ENCODE peak calls at places on chromosomes 3 and 15, in seven cellular contexts. F is neural crest cell, A is cardiac fibroblast, Y is kidney epithelial cell, U is Panc1, B is stomach, C is H9. I is an unnamed sample.

GRCh38 chr3:122609798-122610559 is 32.5 kb downstream of the PARP15 start:
- DNase-seq in F (no peak), A (peak), Y (peak), U (peak), B (no peak), C (no peak), I (peak)

GRCh38 chr3:157441102-157441622 is 4.5 kb downstream of the PTX3 start:
- DNase-seq in F (no peak), A (peak), Y (no peak), U (no peak), B (no peak), C (no peak), I (no peak)

GRCh38 chr3:141050576-141050912 is 603 bp upstream of the SPSB4 start:
- DNase-seq in F (no peak), A (no peak), Y (no peak), U (no peak), B (no peak), C (peak), I (no peak)

GRCh38 chr3:98901032-98901464 is 447 bp downstream of the DCBLD2 start:
- DNase-seq in F (peak), A (peak), Y (no peak), U (no peak), B (peak), C (peak), I (no peak)

GRCh38 chr3:100634493-100635272 is 25.3 kb downstream of the ADGRG7 start:
- DNase-seq in F (no peak), A (peak), Y (no peak), U (no peak), B (peak), C (no peak), I (no peak)

GRCh38 chr3:113254171-113254947 is 43.0 kb downstream of the BOC start:
- DNase-seq in F (no peak), A (peak), Y (no peak), U (no peak), B (no peak), C (peak), I (no peak)

GRCh38 chr3:186823391-186823790 is 17.1 kb upstream of the RFC4 start:
- DNase-seq in F (no peak), A (peak), Y (no peak), U (no peak), B (no peak), C (no peak), I (no peak)

GRCh38 chr3:101940521-101940992 is 91.2 kb downstream of the NFKBIZ start:
- DNase-seq in F (no peak), A (peak), Y (peak), U (no peak), B (no peak), C (peak), I (peak)

GRCh38 chr3:49339593-49339946 is 283 bp downstream of the USP4 start:
- DNase-seq in F (peak), A (no peak), Y (no peak), U (no peak), B (no peak), C (peak), I (no peak)

GRCh38 chr15:68352401-68353062 is 75.0 kb downstream of the FEM1B start:
- DNase-seq in F (no peak), A (peak), Y (peak), U (peak), B (no peak), C (no peak), I (peak)

GRCh38 chr3:64489361-64490044 is 198.3 kb downstream of the ADAMTS9 start:
- DNase-seq in F (peak), A (peak), Y (peak), U (no peak), B (peak), C (peak), I (no peak)

GRCh38 chr15:63362196-63362595 is 19.4 kb downstream of the CA12 start:
- DNase-seq in F (no peak), A (peak), Y (no peak), U (no peak), B (peak), C (no peak), I (no peak)

GRCh38 chr3:63442918-63443317 is 164.8 kb downstream of the SYNPR start:
- DNase-seq in F (no peak), A (no peak), Y (no peak), U (no peak), B (no peak), C (no peak), I (no peak)

DNA sequence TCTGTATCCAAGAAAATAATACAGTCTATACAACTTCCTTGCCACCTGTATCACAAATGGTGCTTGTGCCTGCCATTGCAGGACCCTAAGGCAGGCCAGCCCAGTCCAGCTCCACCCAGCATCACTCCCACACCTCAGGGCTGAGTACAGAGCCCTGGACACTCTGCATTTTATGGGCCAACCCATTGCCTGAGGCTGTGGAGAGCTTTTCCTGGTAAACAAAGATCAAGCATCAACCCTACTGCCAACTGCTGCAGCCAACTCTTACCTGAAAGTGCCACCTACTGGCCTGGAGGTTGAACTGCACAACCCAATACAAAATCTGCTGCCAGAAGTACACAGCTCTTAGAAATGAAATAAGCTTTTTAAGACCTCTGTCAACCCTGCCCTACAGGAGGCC is 1082.2 kb downstream of the NAALADL2 start:
- DNase-seq in F (no peak), A (peak), Y (no peak), U (no peak), B (no peak), C (peak), I (no peak)
- TF ChIP-seq CTCF in F (peak), A (peak), Y (peak), U (peak), B (no peak), C (peak), I (peak)

GRCh38 chr15:25933456-25934158 is 70.5 kb upstream of the ATP10A start:
- DNase-seq in F (peak), A (peak), Y (peak), U (peak), B (peak), C (peak), I (peak)
- TF ChIP-seq CTCF in F (peak), A (peak), Y (peak), U (peak), B (peak), C (peak), I (peak)

DNA sequence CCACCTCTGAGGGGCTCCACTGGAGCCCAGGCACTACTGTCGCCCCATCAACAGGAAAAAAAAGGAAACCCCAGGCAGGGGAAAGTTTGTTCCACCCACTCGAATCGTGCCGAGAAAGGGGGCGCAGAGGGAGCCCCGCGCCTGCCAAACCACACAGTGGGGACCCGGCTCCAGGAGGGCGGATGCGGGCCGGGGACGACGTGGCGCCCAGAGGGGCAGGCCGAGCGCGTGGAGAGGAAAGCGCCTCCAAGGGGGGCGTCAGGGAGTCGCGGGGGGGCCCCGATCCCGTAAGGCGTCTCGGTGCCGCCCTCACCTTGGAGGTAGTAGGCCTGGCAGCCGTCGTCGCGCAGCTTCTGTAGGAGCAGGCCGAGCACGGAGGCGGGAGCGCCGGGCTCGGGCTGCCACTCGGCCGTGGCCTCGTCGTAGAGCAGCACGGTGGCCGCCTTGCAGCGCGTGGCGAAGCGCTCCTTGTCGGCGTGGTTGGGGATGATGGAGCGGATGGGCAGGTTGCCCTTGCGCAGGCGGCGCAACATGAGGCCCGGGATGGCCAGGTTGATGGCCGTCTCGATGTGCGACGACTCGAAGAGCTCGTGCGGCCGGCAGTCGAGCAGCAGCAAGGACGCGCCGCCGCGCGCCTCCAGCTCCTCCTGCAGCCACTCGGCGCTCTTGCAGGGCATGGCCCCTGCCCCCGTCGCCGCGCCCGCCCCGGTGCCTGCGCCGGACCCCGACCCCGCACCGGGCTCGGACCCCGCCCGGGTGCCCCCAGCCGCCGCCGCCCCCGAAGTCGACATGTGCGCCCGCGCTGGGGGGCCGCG is 627 bp downstream of the DUSP7 start:
- DNase-seq in F (peak), A (peak), Y (no peak), U (no peak), B (peak), C (peak), I (no peak)
- TF ChIP-seq CTCF in F (peak), A (no peak), Y (no peak), U (no peak), B (peak), C (peak), I (peak)

GRCh38 chr3:46918202-46918601 is 40.7 kb downstream of the PTH1R start:
- DNase-seq in F (no peak), A (no peak), Y (no peak), U (no peak), B (no peak), C (no peak), I (no peak)
- TF ChIP-seq CTCF in F (no peak), A (no peak), Y (no peak), U (no peak), B (no peak), C (no peak), I (no peak)

GRCh38 chr15:56786966-56787365 is 53.7 kb upstream of the ZNF280D start:
- DNase-seq in F (no peak), A (no peak), Y (no peak), U (no peak), B (no peak), C (no peak), I (no peak)
- TF ChIP-seq CTCF in F (no peak), A (no peak), Y (no peak), U (no peak), B (no peak), C (no peak), I (no peak)

DNA sequence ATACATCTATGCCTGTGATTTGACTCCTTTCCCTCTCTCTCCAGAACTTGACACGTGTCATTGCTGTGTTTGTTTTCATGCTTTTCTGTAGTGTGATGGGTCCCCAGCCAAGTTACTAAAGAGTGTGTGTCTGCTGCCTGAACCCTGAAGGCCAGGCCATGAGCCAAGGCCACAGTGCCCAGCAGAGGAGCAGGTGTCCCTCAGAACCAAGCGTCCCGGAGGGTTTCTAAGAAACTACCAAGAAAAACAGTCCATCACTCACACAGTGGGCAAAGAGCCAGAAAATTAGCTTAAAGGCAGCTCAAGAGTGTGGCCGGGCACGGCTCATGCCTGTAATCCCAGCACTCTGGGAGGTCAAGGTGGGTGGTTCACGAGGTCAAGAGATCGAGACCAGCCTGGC is 35.2 kb downstream of the FBXO45 start:
- DNase-seq in F (no peak), A (no peak), Y (no peak), U (no peak), B (no peak), C (no peak), I (no peak)
- TF ChIP-seq CTCF in F (no peak), A (no peak), Y (no peak), U (no peak), B (no peak), C (no peak), I (no peak)

GRCh38 chr3:156106721-156107373 is 13.5 kb upstream of the KCNAB1 start:
- DNase-seq in F (no peak), A (no peak), Y (no peak), U (no peak), B (no peak), C (peak), I (no peak)
- TF ChIP-seq CTCF in F (no peak), A (no peak), Y (peak), U (peak), B (no peak), C (peak), I (no peak)

GRCh38 chr3:66037330-66037985 is 1.3 kb downstream of the MAGI1 start:
- DNase-seq in F (peak), A (peak), Y (no peak), U (no peak), B (peak), C (peak), I (no peak)
- TF ChIP-seq CTCF in F (peak), A (peak), Y (peak), U (peak), B (peak), C (peak), I (peak)

GRCh38 chr3:145089337-145089736 is 1071.6 kb downstream of the PLOD2 start:
- DNase-seq in F (no peak), A (no peak), Y (no peak), U (no peak), B (no peak), C (no peak), I (no peak)

GRCh38 chr3:145094355-145094941 is 1066.5 kb downstream of the PLOD2 start:
- DNase-seq in F (no peak), A (peak), Y (peak), U (no peak), B (no peak), C (no peak), I (peak)

GRCh38 chr3:145087038-145087437 is 1073.9 kb downstream of the PLOD2 start:
- DNase-seq in F (no peak), A (no peak), Y (no peak), U (no peak), B (no peak), C (no peak), I (no peak)

DNA sequence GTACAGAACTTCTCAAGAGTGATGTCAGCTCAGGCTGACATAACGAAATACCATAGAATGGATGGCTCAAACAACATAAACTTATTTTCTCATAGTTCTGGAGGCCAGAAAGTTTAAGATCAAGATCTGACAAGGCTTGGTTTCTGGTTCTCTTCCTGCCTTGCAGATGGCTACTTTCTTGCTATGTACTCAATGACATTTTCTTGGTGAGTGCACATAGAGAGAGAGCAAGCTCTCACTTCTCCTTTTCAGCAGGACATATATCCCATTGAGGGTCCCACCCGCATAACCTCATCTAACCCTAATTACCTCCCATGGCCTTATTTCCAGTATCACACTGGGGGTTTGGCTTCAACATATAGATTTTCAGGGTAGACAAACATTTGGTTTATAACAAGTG is 1072.1 kb downstream of the PLOD2 start:
- DNase-seq in F (no peak), A (no peak), Y (no peak), U (no peak), B (no peak), C (no peak), I (no peak)
- TF ChIP-seq CTCF in F (no peak), A (no peak), Y (no peak), U (no peak), B (no peak), C (no peak), I (no peak)

I was measured in BJ.